ENCODE peak calls at places on chromosome 2, in seven cellular contexts. One of them, this sample, is unnamed.

GRCh38 chr2:8985561-8986326 is 17.7 kb downstream of the MBOAT2 start:
- DNase-seq in H9: no peak
- DNase-seq in mesenchymal stem cell: peak
- DNase-seq in trophoblast cell: no peak
- DNase-seq in H1: no peak
- DNase-seq in neuronal stem cell: no peak
- DNase-seq in mesendoderm: no peak
- DNase-seq in this sample: peak

GRCh38 chr2:111707700-111708099 is 176.3 kb downstream of the ANAPC1 start:
- DNase-seq in H1: no peak
- DNase-seq in neuronal stem cell: no peak
- DNase-seq in trophoblast cell: no peak
- DNase-seq in H9: no peak
- DNase-seq in mesendoderm: no peak
- DNase-seq in mesenchymal stem cell: no peak
- DNase-seq in this sample: no peak

GRCh38 chr2:27133195-27133875 is 1.1 kb downstream of the PREB start:
- DNase-seq in H1: no peak
- DNase-seq in H9: no peak
- DNase-seq in trophoblast cell: no peak
- DNase-seq in mesendoderm: no peak
- DNase-seq in mesenchymal stem cell: no peak
- DNase-seq in neuronal stem cell: no peak
- DNase-seq in this sample: no peak

GRCh38 chr2:129443235-129443884 is 536.1 kb upstream of the RAB6C start:
- DNase-seq in mesenchymal stem cell: no peak
- DNase-seq in H1: no peak
- DNase-seq in mesendoderm: peak
- DNase-seq in H9: no peak
- DNase-seq in neuronal stem cell: no peak
- DNase-seq in trophoblast cell: no peak
- DNase-seq in this sample: no peak

GRCh38 chr2:96537066-96537733 is 648 bp downstream of the ARID5A start:
- DNase-seq in trophoblast cell: peak
- DNase-seq in neuronal stem cell: peak
- DNase-seq in mesendoderm: peak
- DNase-seq in mesenchymal stem cell: peak
- DNase-seq in H1: no peak
- DNase-seq in H9: no peak
- DNase-seq in this sample: peak

GRCh38 chr2:55901322-55901721 is 22.3 kb downstream of the EFEMP1 start:
- DNase-seq in H9: no peak
- DNase-seq in trophoblast cell: peak
- DNase-seq in mesenchymal stem cell: peak
- DNase-seq in mesendoderm: peak
- DNase-seq in H1: no peak
- DNase-seq in neuronal stem cell: no peak
- DNase-seq in this sample: peak

GRCh38 chr2:144950874-144951560 is 431.1 kb upstream of the ZEB2 start:
- DNase-seq in trophoblast cell: peak
- DNase-seq in H9: no peak
- DNase-seq in mesendoderm: peak
- DNase-seq in H1: no peak
- DNase-seq in mesenchymal stem cell: peak
- DNase-seq in neuronal stem cell: no peak
- DNase-seq in this sample: peak

GRCh38 chr2:201414099-201415023 is 36.9 kb downstream of the TRAK2 start:
- DNase-seq in H9: no peak
- DNase-seq in trophoblast cell: no peak
- DNase-seq in mesenchymal stem cell: peak
- DNase-seq in mesendoderm: no peak
- DNase-seq in neuronal stem cell: no peak
- DNase-seq in H1: no peak
- DNase-seq in this sample: peak

GRCh38 chr2:227155395-227155794 is 8.6 kb downstream of the COL4A4 start:
- DNase-seq in H9: no peak
- DNase-seq in mesendoderm: no peak
- DNase-seq in neuronal stem cell: no peak
- DNase-seq in H1: no peak
- DNase-seq in mesenchymal stem cell: no peak
- DNase-seq in trophoblast cell: peak
- DNase-seq in this sample: no peak

GRCh38 chr2:96965781-96966514 is 20.4 kb downstream of the FAM178B start:
- DNase-seq in mesenchymal stem cell: no peak
- DNase-seq in trophoblast cell: no peak
- DNase-seq in mesendoderm: no peak
- DNase-seq in neuronal stem cell: no peak
- DNase-seq in H9: no peak
- DNase-seq in H1: no peak
- DNase-seq in this sample: no peak

GRCh38 chr2:40283111-40283909 is 168.6 kb downstream of the SLC8A1 start:
- DNase-seq in mesendoderm: no peak
- DNase-seq in trophoblast cell: peak
- DNase-seq in H1: no peak
- DNase-seq in neuronal stem cell: no peak
- DNase-seq in mesenchymal stem cell: no peak
- DNase-seq in H9: no peak
- DNase-seq in this sample: peak

GRCh38 chr2:168375195-168375798 is 80.8 kb upstream of the CERS6 start:
- DNase-seq in neuronal stem cell: no peak
- DNase-seq in mesenchymal stem cell: no peak
- DNase-seq in H1: no peak
- DNase-seq in H9: no peak
- DNase-seq in mesendoderm: no peak
- DNase-seq in trophoblast cell: no peak
- DNase-seq in this sample: no peak

GRCh38 chr2:162085090-162085891 is 11.3 kb upstream of the DPP4 start:
- DNase-seq in mesendoderm: no peak
- DNase-seq in trophoblast cell: peak
- DNase-seq in mesenchymal stem cell: peak
- DNase-seq in neuronal stem cell: no peak
- DNase-seq in H9: no peak
- DNase-seq in H1: no peak
- DNase-seq in this sample: peak

GRCh38 chr2:80303006-80303741 is 1.4 kb downstream of the LRRTM1 start:
- DNase-seq in neuronal stem cell: no peak
- DNase-seq in mesendoderm: peak
- DNase-seq in trophoblast cell: no peak
- DNase-seq in H1: peak
- DNase-seq in mesenchymal stem cell: peak
- DNase-seq in H9: peak
- DNase-seq in this sample: no peak

GRCh38 chr2:218401834-218402370 is 2.2 kb downstream of the CTDSP1 start:
- DNase-seq in trophoblast cell: no peak
- DNase-seq in H1: no peak
- DNase-seq in H9: no peak
- DNase-seq in neuronal stem cell: no peak
- DNase-seq in mesendoderm: no peak
- DNase-seq in mesenchymal stem cell: no peak
- DNase-seq in this sample: no peak

GRCh38 chr2:86446060-86446459 is 4.9 kb downstream of the KDM3A start:
- DNase-seq in mesendoderm: no peak
- DNase-seq in H1: no peak
- DNase-seq in H9: no peak
- DNase-seq in trophoblast cell: peak
- DNase-seq in neuronal stem cell: no peak
- DNase-seq in mesenchymal stem cell: no peak
- DNase-seq in this sample: no peak

GRCh38 chr2:8719528-8719927 is 37.7 kb downstream of the ID2 start:
- DNase-seq in trophoblast cell: peak
- DNase-seq in neuronal stem cell: no peak
- DNase-seq in H1: no peak
- DNase-seq in mesendoderm: peak
- DNase-seq in H9: no peak
- DNase-seq in mesenchymal stem cell: no peak
- DNase-seq in this sample: no peak

GRCh38 chr2:113686537-113686936 is 59.5 kb downstream of the RABL2A start:
- DNase-seq in H1: no peak
- DNase-seq in neuronal stem cell: no peak
- DNase-seq in trophoblast cell: peak
- DNase-seq in H9: no peak
- DNase-seq in mesendoderm: no peak
- DNase-seq in mesenchymal stem cell: no peak
- DNase-seq in this sample: peak

GRCh38 chr2:225100856-225101294 is 58.6 kb upstream of the DOCK10 start:
- DNase-seq in trophoblast cell: peak
- DNase-seq in neuronal stem cell: no peak
- DNase-seq in H9: no peak
- DNase-seq in mesendoderm: peak
- DNase-seq in H1: no peak
- DNase-seq in mesenchymal stem cell: peak
- DNase-seq in this sample: peak

GRCh38 chr2:126495189-126495588 is 160.8 kb upstream of the GYPC start:
- DNase-seq in neuronal stem cell: no peak
- DNase-seq in trophoblast cell: peak
- DNase-seq in H9: no peak
- DNase-seq in mesendoderm: no peak
- DNase-seq in H1: no peak
- DNase-seq in mesenchymal stem cell: no peak
- DNase-seq in this sample: no peak

GRCh38 chr2:34096552-34097171 is 497.6 kb upstream of the FAM98A start:
- DNase-seq in neuronal stem cell: peak
- DNase-seq in mesendoderm: peak
- DNase-seq in trophoblast cell: peak
- DNase-seq in H1: peak
- DNase-seq in mesenchymal stem cell: peak
- DNase-seq in H9: peak
- DNase-seq in this sample: peak

GRCh38 chr2:128445533-128445900 is 126.8 kb upstream of the HS6ST1 start:
- DNase-seq in mesenchymal stem cell: no peak
- DNase-seq in neuronal stem cell: no peak
- DNase-seq in trophoblast cell: no peak
- DNase-seq in H9: peak
- DNase-seq in H1: no peak
- DNase-seq in mesendoderm: no peak
- DNase-seq in this sample: no peak

GRCh38 chr2:230457073-230457768 is 41.2 kb downstream of the SP100 start:
- DNase-seq in mesendoderm: no peak
- DNase-seq in H9: no peak
- DNase-seq in trophoblast cell: no peak
- DNase-seq in neuronal stem cell: no peak
- DNase-seq in H1: no peak
- DNase-seq in mesenchymal stem cell: no peak
- DNase-seq in this sample: no peak

GRCh38 chr2:201257381-201257940 is 2.9 kb upstream of the CASP8 start:
- DNase-seq in mesenchymal stem cell: no peak
- DNase-seq in mesendoderm: peak
- DNase-seq in H9: peak
- DNase-seq in trophoblast cell: peak
- DNase-seq in neuronal stem cell: no peak
- DNase-seq in H1: peak
- DNase-seq in this sample: peak

GRCh38 chr2:148244593-148245292 is 223.9 kb downstream of the MBD5 start:
- DNase-seq in neuronal stem cell: no peak
- DNase-seq in trophoblast cell: peak
- DNase-seq in mesendoderm: no peak
- DNase-seq in H9: no peak
- DNase-seq in H1: no peak
- DNase-seq in mesenchymal stem cell: peak
- DNase-seq in this sample: peak

GRCh38 chr2:70362661-70363060 is 60.8 kb upstream of the FAM136A start:
- DNase-seq in H1: no peak
- DNase-seq in mesenchymal stem cell: no peak
- DNase-seq in H9: no peak
- DNase-seq in mesendoderm: no peak
- DNase-seq in trophoblast cell: no peak
- DNase-seq in neuronal stem cell: no peak
- DNase-seq in this sample: no peak

GRCh38 chr2:70357076-70358071 is 55.5 kb upstream of the FAM136A start:
- DNase-seq in neuronal stem cell: no peak
- DNase-seq in mesendoderm: peak
- DNase-seq in trophoblast cell: no peak
- DNase-seq in mesenchymal stem cell: peak
- DNase-seq in H1: no peak
- DNase-seq in H9: no peak
- DNase-seq in this sample: no peak

GRCh38 chr2:70360661-70361316 is 58.9 kb upstream of the FAM136A start:
- DNase-seq in trophoblast cell: no peak
- DNase-seq in neuronal stem cell: no peak
- DNase-seq in mesenchymal stem cell: no peak
- DNase-seq in mesendoderm: peak
- DNase-seq in H1: no peak
- DNase-seq in H9: no peak
- DNase-seq in this sample: no peak
- H2BK120ac ChIP-seq in trophoblast cell: no peak
- H2BK120ac ChIP-seq in neuronal stem cell: no peak
- H2BK120ac ChIP-seq in mesenchymal stem cell: no peak
- H2BK120ac ChIP-seq in mesendoderm: no peak
- H2BK120ac ChIP-seq in H1: no peak
- H2BK120ac ChIP-seq in H9: no peak
- H2BK120ac ChIP-seq in this sample: no peak

GRCh38 chr2:105582952-105583660 is 161.6 kb upstream of the NCK2 start:
- DNase-seq in mesenchymal stem cell: no peak
- DNase-seq in mesendoderm: no peak
- DNase-seq in H9: no peak
- DNase-seq in neuronal stem cell: no peak
- DNase-seq in H1: no peak
- DNase-seq in trophoblast cell: no peak
- DNase-seq in this sample: no peak
- H2BK120ac ChIP-seq in mesenchymal stem cell: no peak
- H2BK120ac ChIP-seq in mesendoderm: no peak
- H2BK120ac ChIP-seq in H9: no peak
- H2BK120ac ChIP-seq in neuronal stem cell: no peak
- H2BK120ac ChIP-seq in H1: no peak
- H2BK120ac ChIP-seq in trophoblast cell: no peak
- H2BK120ac ChIP-seq in this sample: no peak

GRCh38 chr2:173956454-173956853 is 8.7 kb downstream of the SP3 start:
- DNase-seq in neuronal stem cell: no peak
- DNase-seq in mesendoderm: no peak
- DNase-seq in mesenchymal stem cell: no peak
- DNase-seq in H1: no peak
- DNase-seq in trophoblast cell: no peak
- DNase-seq in H9: no peak
- DNase-seq in this sample: no peak
- H2BK120ac ChIP-seq in neuronal stem cell: no peak
- H2BK120ac ChIP-seq in mesendoderm: no peak
- H2BK120ac ChIP-seq in mesenchymal stem cell: no peak
- H2BK120ac ChIP-seq in H1: no peak
- H2BK120ac ChIP-seq in trophoblast cell: no peak
- H2BK120ac ChIP-seq in H9: no peak
- H2BK120ac ChIP-seq in this sample: no peak

GRCh38 chr2:192813341-192813740 is 618.6 kb upstream of the TMEFF2 start:
- DNase-seq in trophoblast cell: no peak
- DNase-seq in H1: no peak
- DNase-seq in H9: no peak
- DNase-seq in neuronal stem cell: no peak
- DNase-seq in mesenchymal stem cell: no peak
- DNase-seq in mesendoderm: no peak
- DNase-seq in this sample: no peak

GRCh38 chr2:192809173-192809572 is 614.4 kb upstream of the TMEFF2 start:
- DNase-seq in mesenchymal stem cell: no peak
- DNase-seq in neuronal stem cell: no peak
- DNase-seq in H9: no peak
- DNase-seq in H1: no peak
- DNase-seq in trophoblast cell: no peak
- DNase-seq in mesendoderm: no peak
- DNase-seq in this sample: no peak

DNA sequence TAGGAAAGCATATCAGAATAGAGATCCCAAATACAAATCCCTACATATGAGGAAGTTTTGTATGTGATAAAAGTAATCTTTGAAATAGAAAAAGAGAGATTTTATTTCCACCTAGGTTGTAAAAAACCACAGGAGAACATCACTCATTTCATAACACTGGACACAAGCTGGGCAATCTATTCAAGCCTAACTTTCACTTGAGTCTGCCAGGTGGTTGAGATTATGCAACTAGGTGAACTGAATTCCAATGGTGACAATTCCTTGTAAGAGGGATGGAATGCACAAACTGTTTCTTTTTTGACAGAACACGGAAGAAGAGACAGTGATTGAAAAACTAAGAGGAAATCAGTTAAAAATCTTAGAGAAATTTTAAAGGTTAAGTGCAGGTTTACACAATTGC is 619.6 kb upstream of the TMEFF2 start:
- DNase-seq in mesenchymal stem cell: no peak
- DNase-seq in mesendoderm: no peak
- DNase-seq in neuronal stem cell: no peak
- DNase-seq in H1: no peak
- DNase-seq in trophoblast cell: peak
- DNase-seq in H9: no peak
- DNase-seq in this sample: no peak
- H2BK120ac ChIP-seq in mesenchymal stem cell: no peak
- H2BK120ac ChIP-seq in mesendoderm: no peak
- H2BK120ac ChIP-seq in neuronal stem cell: no peak
- H2BK120ac ChIP-seq in H1: no peak
- H2BK120ac ChIP-seq in trophoblast cell: no peak
- H2BK120ac ChIP-seq in H9: no peak
- H2BK120ac ChIP-seq in this sample: no peak